ENCODE peak calls at places on chromosome 3, in eight cellular contexts. O is brain microvascular endothelial cell, S is SW480, N is colonic mucosa, T is SHP77, F is HTR-8/SVneo, G is mucosa of gallbladder, P is NCI-H2081. C is an unnamed sample.

GRCh38 chr3:190381356-190381940 is 6.5 kb upstream of the CLDN16 start:
- DNase-seq in P (no peak), N (no peak), F (no peak), T (no peak), O (no peak), S (no peak), G (no peak), C (no peak)

GRCh38 chr3:134898315-134898714 is 103.3 kb downstream of the EPHB1 start:
- DNase-seq in S (no peak), F (no peak), P (peak; percentile 22), N (no peak), G (no peak), O (no peak), T (no peak), C (no peak)

GRCh38 chr3:84904819-84905555 is 53.8 kb upstream of the CADM2 start:
- DNase-seq in F (no peak), S (no peak), O (no peak), T (peak; percentile 80), G (no peak), P (no peak), N (no peak), C (peak; percentile 14)

GRCh38 chr3:58047806-58048205 is 39.6 kb downstream of the FLNB start:
- DNase-seq in G (no peak), O (peak; percentile 96), P (no peak), F (peak; percentile 75), T (no peak), S (no peak), N (no peak), C (no peak)

GRCh38 chr3:100913870-100914654 is 79.2 kb downstream of the ABI3BP start:
- DNase-seq in G (peak; percentile 15), O (peak; percentile 81), S (no peak), N (no peak), P (no peak), F (no peak), T (no peak), C (no peak)

GRCh38 chr3:40336511-40337135 is 27.1 kb downstream of the EIF1B start:
- DNase-seq in N (no peak), S (no peak), O (no peak), T (no peak), P (no peak), F (no peak), G (no peak), C (no peak)

GRCh38 chr3:80063535-80063934 is 295.7 kb upstream of the ROBO1 start:
- DNase-seq in N (no peak), T (no peak), P (no peak), S (no peak), F (no peak), G (no peak), O (no peak), C (no peak)

GRCh38 chr3:112568642-112569041 is 6.8 kb downstream of the SLC35A5 start:
- DNase-seq in N (no peak), F (peak; percentile 52), S (no peak), O (no peak), G (no peak), P (no peak), T (no peak), C (no peak)

GRCh38 chr3:27326211-27326948 is 42.8 kb downstream of the NEK10 start:
- DNase-seq in F (peak; percentile 47), G (peak; percentile 58), N (no peak), O (peak; percentile 87), P (no peak), T (no peak), S (no peak), C (no peak)

GRCh38 chr3:28915711-28916481 is 365.0 kb upstream of the RBMS3 start:
- DNase-seq in N (peak; percentile 21), S (no peak), F (peak; percentile 15), O (peak; percentile 82), T (peak; percentile 7), G (peak; percentile 20), P (peak; percentile 57), C (no peak)

GRCh38 chr3:13019706-13020105 is 53.5 kb downstream of the IQSEC1 start:
- DNase-seq in F (no peak), S (no peak), N (no peak), O (no peak), P (no peak), G (no peak), T (no peak), C (no peak)

GRCh38 chr3:134985841-134986520 is 190.9 kb downstream of the EPHB1 start:
- DNase-seq in O (no peak), S (no peak), G (no peak), P (no peak), T (no peak), N (no peak), F (no peak), C (no peak)

GRCh38 chr3:14634763-14635400 is 16.7 kb upstream of the CCDC174 start:
- DNase-seq in F (no peak), G (no peak), N (no peak), S (no peak), T (no peak), O (no peak), P (peak; percentile 97), C (no peak)

GRCh38 chr3:24683090-24683489 is 188.4 kb upstream of the THRB start:
- DNase-seq in P (no peak), T (no peak), F (no peak), N (no peak), G (no peak), S (no peak), O (no peak), C (no peak)

GRCh38 chr3:117035785-117036184 is 326.2 kb downstream of the TUSC7 start:
- DNase-seq in N (peak; percentile 20), G (no peak), S (no peak), P (no peak), O (no peak), T (no peak), F (no peak), C (no peak)

GRCh38 chr3:182715006-182715405 is 78.3 kb upstream of the ATP11B start:
- DNase-seq in S (no peak), F (no peak), G (no peak), N (no peak), T (no peak), O (no peak), P (no peak), C (no peak)

GRCh38 chr3:150355581-150355980 is 52.5 kb upstream of the TSC22D2 start:
- DNase-seq in O (no peak), T (no peak), N (no peak), S (no peak), P (no peak), G (no peak), F (no peak), C (no peak)

GRCh38 chr3:67655364-67656121 is 1.1 kb upstream of the SUCLG2 start:
- DNase-seq in P (no peak), O (peak; percentile 5), S (no peak), G (peak; percentile 56), T (no peak), F (no peak), N (peak; percentile 35), C (no peak)

GRCh38 chr3:169880565-169881250 is 11.0 kb upstream of the LRRC31 start:
- DNase-seq in N (no peak), G (no peak), P (no peak), O (no peak), T (no peak), F (no peak), S (no peak), C (no peak)

GRCh38 chr3:58824285-58824684 is 157.7 kb upstream of the FAM3D start:
- DNase-seq in S (peak; percentile 57), P (peak; percentile 69), N (peak; percentile 85), F (peak; percentile 22), T (peak; percentile 62), O (peak; percentile 81), G (peak; percentile 13), C (peak; percentile 81)

GRCh38 chr3:29775352-29775751 is 494.5 kb downstream of the RBMS3 start:
- DNase-seq in F (no peak), S (no peak), N (no peak), P (no peak), G (no peak), O (peak; percentile 34), T (no peak), C (peak; percentile 56)

GRCh38 chr3:44355634-44356033 is 17.1 kb downstream of the TCAIM start:
- DNase-seq in N (no peak), P (peak; percentile 19), S (no peak), O (peak; percentile 79), G (no peak), T (peak; percentile 71), F (peak; percentile 64), C (no peak)

GRCh38 chr3:3196148-3196861 is 16.8 kb upstream of the CRBN start:
- DNase-seq in T (peak; percentile 4), F (no peak), S (peak; percentile 13), O (peak; percentile 22), G (no peak), N (no peak), P (peak; percentile 3), C (peak; percentile 46)

C was measured in NCI-H526.